ENCODE peak calls at places on chromosomes 6 and 20, in eight cellular contexts. P, R, F, Y, D, I, V and W are unnamed samples.

GRCh38 chr20:25280051-25280573 is 32.2 kb downstream of the PYGB start:
- DNase-seq in P (no peak), R (no peak), F (no peak), Y (peak), D (no peak), I (peak), V (no peak), W (no peak)

GRCh38 chr20:23614163-23614562 is 8.4 kb upstream of the CST9 start:
- DNase-seq in P (no peak), R (no peak), F (no peak), Y (no peak), D (no peak), I (no peak), V (no peak), W (no peak)

GRCh38 chr20:62828551-62829230 is 11.8 kb downstream of the COL9A3 start:
- DNase-seq in P (no peak), R (no peak), F (no peak), Y (no peak), D (no peak), I (no peak), V (no peak), W (no peak)

GRCh38 chr6:132140150-132140549 is 189.0 kb upstream of the CCN2 start:
- DNase-seq in P (no peak), R (no peak), F (no peak), Y (no peak), D (no peak), I (no peak), V (no peak), W (no peak)

GRCh38 chr20:20594171-20594530 is 118.3 kb downstream of the RALGAPA2 start:
- DNase-seq in P (peak), R (peak), F (no peak), Y (no peak), D (peak), I (peak), V (no peak), W (no peak)

GRCh38 chr6:31875852-31876251 is 2.9 kb downstream of the SLC44A4 start:
- DNase-seq in P (no peak), R (no peak), F (no peak), Y (no peak), D (no peak), I (no peak), V (no peak), W (no peak)

GRCh38 chr6:152130441-152130840 is 323.0 kb downstream of the ESR1 start:
- DNase-seq in P (no peak), R (no peak), F (no peak), Y (no peak), D (peak), I (no peak), V (no peak), W (no peak)

GRCh38 chr6:3326981-3327380 is 68.2 kb downstream of the PSMG4 start:
- DNase-seq in P (no peak), R (no peak), F (no peak), Y (no peak), D (no peak), I (no peak), V (no peak), W (no peak)

GRCh38 chr20:10719740-10720380 is 46.1 kb upstream of the JAG1 start:
- DNase-seq in P (no peak), R (no peak), F (no peak), Y (no peak), D (no peak), I (no peak), V (no peak), W (no peak)

GRCh38 chr6:7087066-7087465 is 20.7 kb upstream of the RREB1 start:
- DNase-seq in P (no peak), R (peak), F (no peak), Y (no peak), D (peak), I (no peak), V (no peak), W (peak)

GRCh38 chr20:45097485-45098095 is 3.3 kb downstream of the KCNS1 start:
- DNase-seq in P (peak), R (peak), F (no peak), Y (no peak), D (peak), I (peak), V (no peak), W (no peak)

GRCh38 chr6:19995575-19996257 is 158.5 kb downstream of the ID4 start:
- DNase-seq in P (no peak), R (no peak), F (no peak), Y (no peak), D (no peak), I (no peak), V (no peak), W (no peak)

GRCh38 chr20:25281541-25281991 is 33.7 kb downstream of the PYGB start:
- DNase-seq in P (peak), R (no peak), F (no peak), Y (peak), D (no peak), I (no peak), V (no peak), W (no peak)

GRCh38 chr6:33061987-33062386 is 11.5 kb downstream of the HLA-DPA1 start:
- DNase-seq in P (no peak), R (peak), F (no peak), Y (no peak), D (peak), I (no peak), V (no peak), W (no peak)

GRCh38 chr6:1856381-1856780 is 246.7 kb downstream of the FOXC1 start:
- DNase-seq in P (peak), R (peak), F (no peak), Y (no peak), D (peak), I (peak), V (no peak), W (no peak)